ENCODE peak calls at places on chromosomes 16 and 17, in eight cellular contexts. W is upper lobe of left lung, X is A549, P is IMR-90, K is thoracic aorta, O is neural progenitor cell, R is heart left ventricle, S is HFFc6. C is an unnamed sample.

GRCh38 chr16:763386-763785 is 2.9 kb downstream of the MSLN start:
- DNase-seq in O (no peak), K (no peak), W (no peak), S (no peak), X (no peak), R (no peak), P (no peak), C (no peak)

GRCh38 chr17:13160281-13160680 is 142.5 kb upstream of the ELAC2 start:
- DNase-seq in R (no peak), K (no peak), P (peak), X (no peak), O (no peak), W (no peak), S (no peak), C (no peak)

GRCh38 chr17:80817861-80818260 is 173.8 kb upstream of the CHMP6 start:
- DNase-seq in W (no peak), K (no peak), O (no peak), S (peak), R (no peak), P (peak), X (no peak), C (no peak)

GRCh38 chr17:76734080-76734840 is 2.9 kb downstream of the SRSF2 start:
- DNase-seq in R (no peak), K (no peak), X (no peak), P (peak), O (no peak), W (peak), S (peak), C (no peak)

GRCh38 chr16:60914334-60914733 is 1121.9 kb downstream of the CDH8 start:
- DNase-seq in R (no peak), O (no peak), W (no peak), X (no peak), S (no peak), P (no peak), K (no peak), C (no peak)

GRCh38 chr17:47324224-47325020 is 667 bp downstream of the EFCAB13 start:
- DNase-seq in K (no peak), R (peak), P (peak), S (no peak), O (peak), X (peak), W (peak), C (peak)

GRCh38 chr16:31107465-31107867 is 720 bp upstream of the BCKDK start:
- DNase-seq in R (no peak), S (no peak), X (no peak), W (no peak), O (no peak), K (no peak), P (no peak), C (no peak)

GRCh38 chr17:4998027-4998665 is 396 bp downstream of the KIF1C start:
- DNase-seq in O (peak), P (no peak), W (peak), R (peak), X (peak), K (no peak), S (no peak), C (no peak)

GRCh38 chr16:70437582-70438324 is 1.1 kb downstream of the ST3GAL2 start:
- DNase-seq in K (no peak), O (peak), P (peak), X (no peak), R (no peak), W (no peak), S (peak), C (no peak)

GRCh38 chr16:8892101-8892575 is 10.0 kb downstream of the LITAFD start:
- DNase-seq in S (no peak), O (no peak), R (no peak), W (no peak), P (no peak), X (no peak), K (no peak), C (no peak)

GRCh38 chr16:49546059-49546458 is 172.5 kb downstream of the C16orf78 start:
- DNase-seq in O (no peak), X (no peak), R (no peak), S (no peak), K (no peak), P (no peak), W (no peak), C (no peak)

GRCh38 chr17:82356028-82356427 is 3.0 kb upstream of the TEX19 start:
- DNase-seq in R (no peak), W (peak), O (no peak), K (no peak), X (no peak), S (no peak), P (no peak), C (no peak)

GRCh38 chr16:82152192-82152591 is 17.8 kb downstream of the MPHOSPH6 start:
- DNase-seq in P (peak), W (no peak), R (no peak), O (no peak), K (no peak), X (no peak), S (no peak), C (no peak)

GRCh38 chr17:79244665-79245064 is 170.0 kb downstream of the ENGASE start:
- DNase-seq in K (no peak), O (no peak), R (no peak), W (no peak), S (no peak), P (no peak), X (no peak), C (no peak)

GRCh38 chr16:15958703-15959348 is 9.4 kb downstream of the ABCC1 start:
- DNase-seq in P (no peak), W (no peak), S (no peak), O (peak), R (no peak), K (no peak), X (no peak), C (no peak)

GRCh38 chr16:89315791-89316581 is 98.5 kb downstream of the ZNF778 start:
- DNase-seq in R (peak), S (peak), O (no peak), W (peak), X (no peak), K (no peak), P (peak), C (peak)

GRCh38 chr16:88653606-88654362 is 2.9 kb upstream of the CYBA start:
- DNase-seq in O (no peak), P (no peak), R (no peak), K (no peak), X (no peak), S (no peak), W (no peak), C (no peak)

GRCh38 chr17:65730711-65731169 is 169.3 kb upstream of the AXIN2 start:
- DNase-seq in R (no peak), P (no peak), K (no peak), O (no peak), S (no peak), W (no peak), X (no peak), C (no peak)

GRCh38 chr17:6215071-6216035 is 145.2 kb downstream of the WSCD1 start:
- DNase-seq in P (no peak), O (no peak), S (no peak), X (no peak), R (no peak), K (no peak), W (no peak), C (no peak)

GRCh38 chr17:46046957-46047356 is 47.9 kb downstream of the STH start:
- DNase-seq in S (no peak), W (no peak), R (no peak), P (peak), O (no peak), K (no peak), X (no peak), C (no peak)

GRCh38 chr17:40431231-40431602 is 12.0 kb upstream of the IGFBP4 start:
- DNase-seq in R (no peak), S (no peak), W (no peak), K (no peak), O (no peak), P (no peak), X (no peak), C (no peak)

GRCh38 chr16:72469932-72470331 is 298.0 kb upstream of the PMFBP1 start:
- DNase-seq in O (no peak), R (no peak), S (no peak), X (no peak), W (no peak), P (no peak), K (no peak), C (no peak)

GRCh38 chr17:57861737-57862409 is 12.0 kb upstream of the MRPS23 start:
- DNase-seq in P (no peak), R (peak), S (no peak), O (peak), W (peak), X (peak), K (peak), C (no peak)

GRCh38 chr17:42937712-42938596 is 26.3 kb downstream of the AARSD1 start:
- DNase-seq in P (peak), O (peak), W (peak), R (peak), K (no peak), S (peak), X (peak), C (no peak)
- TF ChIP-seq CTCF in P (peak), O (peak), W (peak), R (peak), K (peak), S (peak), X (peak), C (no peak)

GRCh38 chr17:75681289-75681688 is 14.2 kb downstream of the SAP30BP start:
- DNase-seq in S (peak), R (no peak), O (no peak), W (no peak), K (no peak), X (no peak), P (peak), C (no peak)

GRCh38 chr17:75676461-75676860 is 9.3 kb downstream of the SAP30BP start:
- DNase-seq in K (no peak), O (no peak), W (no peak), P (no peak), R (no peak), X (no peak), S (no peak), C (no peak)

GRCh38 chr17:75680431-75680830 is 13.3 kb downstream of the SAP30BP start:
- DNase-seq in S (no peak), W (no peak), R (no peak), O (no peak), X (no peak), K (no peak), P (no peak), C (no peak)

GRCh38 chr17:75683467-75684041 is 16.4 kb downstream of the SAP30BP start:
- DNase-seq in X (peak), O (no peak), S (peak), W (no peak), P (peak), R (no peak), K (no peak), C (no peak)

GRCh38 chr17:75679706-75680201 is 12.6 kb downstream of the SAP30BP start:
- DNase-seq in K (no peak), W (peak), X (peak), R (no peak), O (no peak), S (peak), P (no peak), C (no peak)
- TF ChIP-seq CTCF in K (no peak), W (peak), X (peak), R (peak), O (no peak), S (peak), P (no peak), C (no peak)

DNA sequence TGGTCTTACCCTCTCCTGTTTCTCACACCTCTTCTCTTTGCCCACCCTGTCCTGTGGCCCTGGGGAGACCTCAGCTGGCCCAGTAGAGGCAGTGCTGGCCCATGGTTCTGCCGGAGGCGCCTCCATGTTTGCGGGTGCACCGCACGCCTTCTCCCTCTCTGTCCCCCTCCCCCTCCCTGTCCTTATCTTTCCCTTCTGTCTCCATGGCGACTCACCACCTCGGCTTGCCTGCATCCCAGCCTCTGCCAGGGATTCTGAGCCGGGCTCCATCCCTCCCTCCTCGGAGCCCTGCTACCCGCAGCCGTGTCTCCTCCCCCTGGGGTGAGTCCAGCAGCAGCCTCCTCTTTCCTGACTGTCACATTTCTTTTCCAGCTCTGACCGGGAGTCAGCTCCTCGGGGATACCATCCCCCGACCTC is at the start of gene RNF112:
- DNase-seq in X (no peak), O (peak), P (peak), R (no peak), S (peak), W (no peak), K (no peak), C (no peak)
- TF ChIP-seq CTCF in X (no peak), O (no peak), P (peak), R (no peak), S (no peak), W (no peak), K (peak), C (no peak)

DNA sequence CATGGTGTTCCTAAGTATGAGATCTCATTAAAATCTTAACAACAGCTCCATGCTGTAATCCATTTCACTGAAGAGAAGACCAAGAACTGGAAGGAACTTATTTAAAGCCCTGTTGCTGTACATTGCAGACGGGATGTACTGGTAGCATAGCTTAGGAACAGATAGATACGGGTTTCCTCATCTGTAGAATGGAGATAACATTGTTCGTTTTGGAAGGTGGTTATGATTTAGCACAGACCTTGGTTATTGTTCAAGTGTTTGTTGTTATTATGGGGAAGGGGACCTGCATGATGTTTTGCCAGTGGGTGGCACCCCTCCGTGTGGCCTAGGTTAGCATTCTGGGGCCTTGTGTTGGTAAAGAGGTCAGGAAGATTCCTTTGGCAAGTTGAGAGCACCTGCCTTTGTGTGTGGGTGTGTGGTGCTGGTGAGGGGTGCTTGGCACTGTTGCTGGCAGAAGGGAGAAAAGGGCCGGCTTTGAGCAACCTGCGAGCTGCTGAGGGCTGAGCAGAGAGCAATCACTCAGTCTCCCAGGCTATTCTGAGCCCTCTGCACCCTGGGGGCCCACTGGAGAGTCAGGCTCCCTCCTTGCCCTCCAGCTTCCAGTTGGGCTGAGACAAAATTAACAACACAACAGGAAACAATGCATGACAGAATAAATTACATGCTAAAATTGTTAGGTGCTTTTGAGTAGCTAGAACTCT is 2.3 kb downstream of the TAOK2 start:
- DNase-seq in P (no peak), S (no peak), O (no peak), W (no peak), R (no peak), X (no peak), K (no peak), C (no peak)
- TF ChIP-seq CTCF in P (no peak), S (no peak), O (no peak), W (no peak), R (no peak), X (no peak), K (no peak), C (no peak)

GRCh38 chr17:17121162-17121561 is 78.9 kb downstream of the MPRIP start:
- DNase-seq in P (no peak), W (no peak), X (no peak), S (no peak), O (no peak), R (no peak), K (no peak), C (no peak)
- TF ChIP-seq CTCF in P (no peak), W (no peak), X (no peak), S (peak), O (no peak), R (no peak), K (no peak), C (no peak)

DNA sequence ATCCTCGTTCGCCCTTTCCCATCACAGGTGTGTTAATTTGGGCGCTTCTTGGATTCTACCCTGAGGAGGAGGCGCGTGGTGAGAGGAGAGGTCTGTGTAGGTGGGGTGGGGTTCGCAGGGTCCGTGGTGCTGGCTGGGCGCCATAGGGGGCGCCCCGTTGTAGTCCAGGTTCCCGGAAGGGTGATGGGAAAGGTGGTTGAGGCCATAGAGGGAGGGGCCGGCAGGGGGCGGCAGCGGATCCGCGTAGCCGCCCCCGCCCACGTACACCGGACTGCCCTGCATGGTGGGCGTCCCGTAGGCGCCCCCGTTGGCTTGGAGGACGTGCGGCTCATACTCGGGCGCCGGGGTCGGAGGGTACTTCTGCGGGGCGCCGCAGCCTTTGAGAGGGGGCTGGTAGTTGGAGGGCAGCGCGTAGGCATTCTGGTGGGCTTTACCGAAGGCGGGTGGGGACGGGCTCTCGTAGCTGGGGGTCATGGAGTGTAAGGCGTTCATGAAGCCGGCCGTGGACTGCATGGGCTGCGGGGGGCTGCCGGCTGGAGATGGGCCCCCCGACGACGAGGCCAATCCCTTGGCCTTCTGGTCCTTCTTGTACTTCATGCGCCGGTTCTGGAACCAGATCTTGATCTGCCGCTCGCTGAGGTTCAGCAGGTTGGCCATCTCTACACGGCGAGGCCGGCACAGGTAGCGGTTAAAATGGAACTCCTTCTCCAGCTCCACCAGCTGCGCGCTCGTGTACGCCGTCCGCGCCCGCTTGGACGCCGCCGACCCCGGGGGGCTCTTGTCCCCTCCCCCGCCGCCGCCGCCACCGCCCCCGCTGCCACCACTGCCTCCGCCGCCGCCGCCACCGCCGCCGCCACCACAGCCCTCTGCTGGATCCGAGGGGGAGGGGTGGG is 5.7 kb upstream of the HOXB2 start:
- DNase-seq in K (no peak), R (no peak), X (no peak), W (no peak), O (peak), S (no peak), P (peak), C (no peak)
- TF ChIP-seq CTCF in K (no peak), R (no peak), X (peak), W (no peak), O (peak), S (peak), P (peak), C (no peak)

DNA sequence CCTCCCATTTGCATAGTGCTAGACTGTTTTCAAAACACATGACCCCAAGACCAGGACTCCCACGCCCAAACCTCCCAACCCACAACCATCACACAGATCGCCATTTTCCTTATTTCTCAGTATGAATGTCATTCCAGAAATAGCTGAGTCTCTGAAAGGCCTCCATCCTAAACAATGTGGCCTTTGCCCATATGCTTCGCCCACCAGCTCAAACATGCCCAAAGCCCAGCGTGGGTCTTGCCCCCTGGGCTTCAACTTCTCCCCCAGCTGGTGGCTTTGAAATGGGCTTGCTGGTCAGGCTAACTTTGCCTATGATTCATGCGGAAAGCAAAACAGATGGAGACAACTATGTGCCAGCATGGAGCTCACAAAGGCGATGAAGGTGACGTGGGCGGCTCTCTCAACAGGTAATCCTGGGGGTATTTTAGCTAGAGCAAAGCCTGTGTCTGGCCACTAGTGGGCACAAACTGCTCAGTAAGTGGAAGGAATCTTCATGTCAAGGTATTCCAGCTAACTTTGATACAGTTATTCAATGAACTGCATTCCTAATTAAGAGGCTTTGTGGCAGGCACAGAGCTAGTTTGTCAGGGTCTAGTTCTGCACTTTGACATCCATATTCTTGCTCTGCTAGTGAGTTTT is 17.1 kb downstream of the PMP22 start:
- DNase-seq in K (no peak), X (peak), S (no peak), R (no peak), W (no peak), O (peak), P (no peak), C (no peak)
- TF ChIP-seq CTCF in K (no peak), X (peak), S (peak), R (peak), W (no peak), O (peak), P (peak), C (no peak)